ENCODE peak calls at places on chromosomes 6 and 20, in six cellular contexts. T, Q, Z, M, Y and S are unnamed samples.

GRCh38 chr6:16759181-16759645 is 2.0 kb downstream of the ATXN1 start:
- DNase-seq in T (peak), Q (no peak), Z (no peak), M (no peak), Y (peak), S (no peak)

GRCh38 chr20:36273414-36274247 is 32.5 kb upstream of the DLGAP4 start:
- DNase-seq in T (no peak), Q (no peak), Z (no peak), M (no peak), Y (peak), S (no peak)

GRCh38 chr6:2725364-2725988 is 25.2 kb downstream of the MYLK4 start:
- DNase-seq in T (no peak), Q (no peak), Z (no peak), M (no peak), Y (no peak), S (no peak)

GRCh38 chr20:1196634-1197033 is 6.6 kb upstream of the C20orf202 start:
- DNase-seq in T (no peak), Q (no peak), Z (no peak), M (no peak), Y (no peak), S (no peak)

GRCh38 chr20:2835331-2835796 is 5.1 kb downstream of the PCED1A start:
- DNase-seq in T (no peak), Q (no peak), Z (no peak), M (no peak), Y (no peak), S (no peak)

GRCh38 chr6:151239603-151240035 is at the start of gene AKAP12:
- DNase-seq in T (peak), Q (peak), Z (no peak), M (no peak), Y (peak), S (peak)

GRCh38 chr20:25605146-25605545 is 18.7 kb downstream of the NANP start:
- DNase-seq in T (no peak), Q (no peak), Z (no peak), M (no peak), Y (peak), S (no peak)

GRCh38 chr6:52231411-52232127 is 12.7 kb downstream of the IL17F start:
- DNase-seq in T (no peak), Q (no peak), Z (peak), M (peak), Y (no peak), S (no peak)

GRCh38 chr6:12152023-12152960 is 137.9 kb upstream of the EDN1 start:
- DNase-seq in T (peak), Q (no peak), Z (no peak), M (no peak), Y (peak), S (no peak)

GRCh38 chr6:116390571-116390970 is 19.8 kb downstream of the DSE start:
- DNase-seq in T (no peak), Q (no peak), Z (no peak), M (no peak), Y (no peak), S (no peak)

GRCh38 chr6:132669690-132670291 is 10.8 kb upstream of the TAAR1 start:
- DNase-seq in T (no peak), Q (no peak), Z (no peak), M (peak), Y (peak), S (no peak)

GRCh38 chr6:7254980-7255825 is 57.8 kb downstream of the SSR1 start:
- DNase-seq in T (no peak), Q (no peak), Z (no peak), M (no peak), Y (no peak), S (no peak)